ENCODE peak calls at places on chromosomes 5 and 9, in five cellular contexts. E, M, A, V and Q are unnamed samples.

GRCh38 chr9:38243993-38244392 is 148.5 kb upstream of the ALDH1B1 start:
- DNase-seq in E (no peak), M (no peak), A (no peak), V (no peak), Q (no peak)

GRCh38 chr5:44388504-44389409 is 463 bp downstream of the FGF10 start:
- DNase-seq in E (peak), M (no peak), A (no peak), V (peak), Q (peak)

GRCh38 chr9:130143974-130144373 is 28.2 kb upstream of the NCS1 start:
- DNase-seq in E (no peak), M (no peak), A (no peak), V (no peak), Q (peak)

GRCh38 chr5:62671479-62671878 is 92.9 kb downstream of the LRRC70 start:
- DNase-seq in E (no peak), M (no peak), A (no peak), V (no peak), Q (no peak)

GRCh38 chr5:1409386-1410110 is 35.7 kb downstream of the SLC6A3 start:
- DNase-seq in E (peak), M (no peak), A (no peak), V (no peak), Q (no peak)

GRCh38 chr5:9776525-9776924 is 146.4 kb upstream of the TAS2R1 start:
- DNase-seq in E (no peak), M (no peak), A (no peak), V (no peak), Q (no peak)

GRCh38 chr5:59317023-59317771 is 576.3 kb downstream of the PDE4D start:
- DNase-seq in E (no peak), M (no peak), A (no peak), V (no peak), Q (no peak)

GRCh38 chr5:112923148-112923917 is 1.3 kb upstream of the REEP5 start:
- DNase-seq in E (no peak), M (no peak), A (peak), V (no peak), Q (no peak)

GRCh38 chr5:2686725-2687124 is 64.8 kb downstream of the IRX2 start:
- DNase-seq in E (no peak), M (no peak), A (no peak), V (peak), Q (no peak)

GRCh38 chr9:112119225-112120045 is 55.7 kb downstream of the SUSD1 start:
- DNase-seq in E (peak), M (no peak), A (no peak), V (no peak), Q (peak)

GRCh38 chr9:113446323-113446740 is 17.2 kb upstream of the RGS3 start:
- DNase-seq in E (no peak), M (no peak), A (no peak), V (no peak), Q (peak)

GRCh38 chr5:134651531-134651930 is 2.9 kb downstream of the SEC24A start:
- DNase-seq in E (no peak), M (no peak), A (no peak), V (no peak), Q (no peak)

GRCh38 chr5:547086-547924 is 23.1 kb upstream of the SLC9A3 start:
- DNase-seq in E (no peak), M (no peak), A (no peak), V (no peak), Q (peak)

GRCh38 chr5:132057498-132058255 is 2.8 kb upstream of the IL3 start:
- DNase-seq in E (no peak), M (no peak), A (no peak), V (no peak), Q (no peak)

GRCh38 chr5:180866296-180866695 is 5.2 kb upstream of the ZFP62 start:
- DNase-seq in E (no peak), M (no peak), A (no peak), V (no peak), Q (peak)

GRCh38 chr5:111364992-111365391 is 140.8 kb downstream of the CAMK4 start:
- DNase-seq in E (no peak), M (no peak), A (no peak), V (no peak), Q (no peak)

GRCh38 chr9:123255718-123256117 is 12.7 kb downstream of the STRBP start:
- DNase-seq in E (no peak), M (no peak), A (no peak), V (no peak), Q (no peak)

GRCh38 chr9:99998266-99998665 is 91.8 kb downstream of the STX17 start:
- DNase-seq in E (no peak), M (no peak), A (no peak), V (peak), Q (no peak)

GRCh38 chr9:13113751-13114150 is 165.7 kb downstream of the MPDZ start:
- DNase-seq in E (no peak), M (no peak), A (no peak), V (no peak), Q (no peak)

GRCh38 chr9:96080364-96080763 is 204.9 kb downstream of the ERCC6L2 start:
- DNase-seq in E (peak), M (no peak), A (no peak), V (no peak), Q (no peak)

GRCh38 chr9:99966720-99967119 is 60.3 kb downstream of the STX17 start:
- DNase-seq in E (peak), M (no peak), A (no peak), V (no peak), Q (peak)

GRCh38 chr5:58077966-58078365 is 381.9 kb downstream of the PLK2 start:
- DNase-seq in E (no peak), M (no peak), A (no peak), V (no peak), Q (no peak)

GRCh38 chr9:71925834-71926233 is 14.4 kb downstream of the C9orf85 start:
- DNase-seq in E (no peak), M (no peak), A (no peak), V (no peak), Q (no peak)

GRCh38 chr9:17810728-17811634 is 232.1 kb downstream of the SH3GL2 start:
- DNase-seq in E (peak), M (no peak), A (peak), V (no peak), Q (peak)

GRCh38 chr9:94554439-94555331 is at the start of gene PCAT7:
- DNase-seq in E (peak), M (peak), A (peak), V (no peak), Q (peak)

GRCh38 chr9:112084334-112084733 is 90.8 kb downstream of the SUSD1 start:
- DNase-seq in E (no peak), M (no peak), A (no peak), V (no peak), Q (no peak)

GRCh38 chr9:92615790-92616189 is 54.1 kb downstream of the IPPK start:
- DNase-seq in E (no peak), M (no peak), A (no peak), V (no peak), Q (no peak)

GRCh38 chr5:115758356-115758755 is 58.1 kb downstream of the CDO1 start:
- DNase-seq in E (no peak), M (no peak), A (no peak), V (no peak), Q (no peak)

GRCh38 chr5:73617510-73618279 is 8.3 kb upstream of the ARHGEF28 start:
- DNase-seq in E (no peak), M (no peak), A (no peak), V (no peak), Q (no peak)

GRCh38 chr9:37635808-37636207 is 14.9 kb upstream of the FRMPD1 start:
- DNase-seq in E (no peak), M (no peak), A (no peak), V (no peak), Q (no peak)

GRCh38 chr9:19379283-19379682 is 753 bp downstream of the RPS6 start:
- DNase-seq in E (no peak), M (no peak), A (no peak), V (no peak), Q (no peak)

GRCh38 chr5:136816327-136816726 is 451.0 kb upstream of the TRPC7 start:
- DNase-seq in E (no peak), M (no peak), A (no peak), V (no peak), Q (no peak)

GRCh38 chr5:773517-774264 is 10.8 kb downstream of the ZDHHC11B start:
- DNase-seq in E (no peak), M (no peak), A (no peak), V (no peak), Q (peak)

GRCh38 chr9:13331320-13331719 is 51.8 kb upstream of the MPDZ start:
- DNase-seq in E (no peak), M (no peak), A (no peak), V (no peak), Q (no peak)

GRCh38 chr5:179827684-179828083 is 7.0 kb downstream of the SQSTM1 start:
- DNase-seq in E (no peak), M (peak), A (peak), V (no peak), Q (no peak)